ENCODE peak calls at places on chromosomes 5 and 9, in four cellular contexts. U, H, P and B are unnamed samples.

GRCh38 chr5:31149072-31149471 is 44.4 kb upstream of the CDH6 start:
- DNase-seq in P (no peak), U (no peak), H (no peak), B (no peak)

GRCh38 chr9:109092051-109092580 is 27.6 kb downstream of the TMEM245 start:
- DNase-seq in H (no peak), U (no peak), P (no peak), B (no peak)

GRCh38 chr5:43581398-43581797 is 21.6 kb upstream of the NNT start:
- DNase-seq in P (no peak), H (no peak), U (no peak), B (no peak)

GRCh38 chr9:89619019-89619418 is 14.2 kb downstream of the GADD45G start:
- DNase-seq in U (no peak), H (no peak), P (no peak), B (no peak)

GRCh38 chr5:172411423-172412111 is 42.8 kb downstream of the SH3PXD2B start:
- DNase-seq in H (peak; percentile 70), P (no peak), U (no peak), B (no peak)

GRCh38 chr9:34651876-34652602 is at the start of gene IL11RA:
- DNase-seq in P (no peak), H (peak; percentile 96), U (peak; percentile 84), B (peak; percentile 94)

GRCh38 chr5:176639981-176640380 is 7.3 kb upstream of the TSPAN17 start:
- DNase-seq in H (peak; percentile 95), U (peak; percentile 56), P (no peak), B (no peak)

GRCh38 chr9:134708672-134709038 is 67.1 kb downstream of the COL5A1 start:
- DNase-seq in H (peak; percentile 48), U (peak; percentile 33), P (no peak), B (no peak)

GRCh38 chr5:110549301-110549700 is 177.2 kb downstream of the TMEM232 start:
- DNase-seq in P (no peak), H (no peak), U (no peak), B (no peak)

GRCh38 chr9:14027114-14027812 is 286.7 kb downstream of the NFIB start:
- DNase-seq in H (peak; percentile 84), U (no peak), P (no peak), B (no peak)

GRCh38 chr9:93895535-93895934 is 59.6 kb downstream of the BARX1 start:
- DNase-seq in H (no peak), U (no peak), P (no peak), B (no peak)

GRCh38 chr5:68047035-68047434 is 168.5 kb upstream of the PIK3R1 start:
- DNase-seq in P (no peak), H (no peak), U (no peak), B (no peak)

GRCh38 chr5:170313344-170313743 is 15.8 kb upstream of the LCP2 start:
- DNase-seq in U (no peak), P (no peak), H (no peak), B (no peak)

GRCh38 chr5:180333661-180334060 is 19.5 kb downstream of the GFPT2 start:
- DNase-seq in P (no peak), U (no peak), H (no peak), B (no peak)

GRCh38 chr9:104586496-104587180 is 12.6 kb downstream of the OR13C5 start:
- DNase-seq in P (no peak), U (no peak), H (no peak), B (no peak)

GRCh38 chr9:13721481-13722235 is 442.2 kb upstream of the MPDZ start:
- DNase-seq in H (no peak), U (no peak), P (no peak), B (no peak)

GRCh38 chr9:126423022-126423708 is 96.5 kb downstream of the MVB12B start:
- DNase-seq in P (no peak), U (no peak), H (no peak), B (no peak)

GRCh38 chr9:17613723-17614122 is 34.9 kb downstream of the SH3GL2 start:
- DNase-seq in H (no peak), U (no peak), P (no peak), B (no peak)

GRCh38 chr5:72460413-72460812 is 46.8 kb downstream of the ZNF366 start:
- DNase-seq in U (no peak), H (no peak), P (no peak), B (no peak)

GRCh38 chr5:66469684-66470083 is 126.5 kb upstream of the MAST4 start:
- DNase-seq in H (no peak), P (no peak), U (no peak), B (no peak)

GRCh38 chr5:176530983-176531901 is 6.0 kb downstream of the RNF44 start:
- DNase-seq in H (no peak), U (peak; percentile 70), P (no peak), B (no peak)

GRCh38 chr9:69090943-69091342 is 55.4 kb downstream of the FXN start:
- DNase-seq in H (no peak), U (no peak), P (no peak), B (no peak)

GRCh38 chr5:72951850-72952468 is 3.9 kb upstream of the FCHO2 start:
- DNase-seq in P (no peak), U (no peak), H (no peak), B (no peak)

GRCh38 chr9:76371901-76372300 is 22.3 kb downstream of the RFK start:
- DNase-seq in P (no peak), U (no peak), H (no peak), B (no peak)

GRCh38 chr5:143140492-143141231 is 262.8 kb downstream of the NR3C1 start:
- DNase-seq in P (no peak), U (peak; percentile 79), H (peak; percentile 74), B (no peak)

GRCh38 chr9:104256031-104256709 is 162.1 kb downstream of the SMC2 start:
- DNase-seq in H (no peak), P (no peak), U (no peak), B (no peak)

GRCh38 chr5:158640581-158640980 is 459.1 kb downstream of the EBF1 start:
- DNase-seq in U (no peak), P (no peak), H (no peak), B (no peak)

GRCh38 chr5:75012748-75013147 is 39.6 kb downstream of the GCNT4 start:
- DNase-seq in U (no peak), P (no peak), H (no peak), B (no peak)

DNA sequence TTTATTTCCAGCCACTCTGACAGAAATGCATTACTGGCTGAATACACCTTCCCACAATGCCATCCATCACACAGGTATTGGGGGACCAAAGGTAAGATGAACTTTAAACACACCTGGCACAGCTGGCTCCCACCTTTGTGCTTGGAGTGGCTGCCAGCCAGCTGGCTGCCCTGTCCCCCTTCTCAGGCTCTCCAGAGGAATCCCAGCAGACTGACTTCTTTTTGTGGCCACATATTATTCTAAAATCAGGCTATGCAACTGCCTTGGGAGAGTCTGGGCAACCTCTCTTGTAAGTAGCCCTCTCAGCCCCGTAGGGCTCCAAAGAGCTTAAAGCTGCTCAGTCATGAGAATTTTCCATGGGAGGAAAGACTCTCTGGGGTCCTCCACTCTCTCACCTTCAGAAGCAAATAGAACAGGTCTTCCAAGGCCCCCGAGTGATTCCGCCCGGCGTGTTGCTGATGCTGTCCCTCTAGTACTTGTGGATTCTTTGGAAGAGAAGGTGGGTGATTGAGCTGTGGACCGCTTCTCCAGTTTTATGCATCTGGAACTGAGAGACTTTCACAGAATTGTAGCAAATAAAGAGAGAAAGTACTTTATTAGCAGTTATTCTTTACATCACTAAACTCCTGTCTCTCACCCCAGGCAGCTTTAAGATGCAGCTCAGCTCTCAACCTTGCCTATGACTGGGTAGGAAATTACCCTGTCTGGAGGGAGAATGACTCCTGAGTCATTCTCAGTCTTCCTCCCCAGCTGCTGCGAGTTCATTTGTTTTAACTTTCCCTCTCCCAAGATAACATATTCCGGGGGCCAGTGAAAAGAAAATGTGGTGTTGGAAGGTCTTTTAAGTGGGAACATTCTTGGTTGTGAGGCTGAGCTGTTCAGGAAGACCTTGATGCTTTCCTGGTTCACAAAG is 159.4 kb upstream of the PITX1 start:
- DNase-seq in P (no peak), U (no peak), H (no peak), B (peak; percentile 53)
- H3K27ac ChIP-seq in P (no peak overlapping the region), U (no peak overlapping the region), H (no peak overlapping the region), B (no peak overlapping the region)

GRCh38 chr9:121302786-121303185 is 34.8 kb downstream of the GSN start:
- DNase-seq in U (peak; percentile 55), P (no peak), H (peak; percentile 22), B (no peak)
- H3K4me3 ChIP-seq in U (no peak overlapping the region), P (no peak overlapping the region), H (peak overlapping the region; percentile 75), B (peak overlapping the region; percentile 75)

DNA sequence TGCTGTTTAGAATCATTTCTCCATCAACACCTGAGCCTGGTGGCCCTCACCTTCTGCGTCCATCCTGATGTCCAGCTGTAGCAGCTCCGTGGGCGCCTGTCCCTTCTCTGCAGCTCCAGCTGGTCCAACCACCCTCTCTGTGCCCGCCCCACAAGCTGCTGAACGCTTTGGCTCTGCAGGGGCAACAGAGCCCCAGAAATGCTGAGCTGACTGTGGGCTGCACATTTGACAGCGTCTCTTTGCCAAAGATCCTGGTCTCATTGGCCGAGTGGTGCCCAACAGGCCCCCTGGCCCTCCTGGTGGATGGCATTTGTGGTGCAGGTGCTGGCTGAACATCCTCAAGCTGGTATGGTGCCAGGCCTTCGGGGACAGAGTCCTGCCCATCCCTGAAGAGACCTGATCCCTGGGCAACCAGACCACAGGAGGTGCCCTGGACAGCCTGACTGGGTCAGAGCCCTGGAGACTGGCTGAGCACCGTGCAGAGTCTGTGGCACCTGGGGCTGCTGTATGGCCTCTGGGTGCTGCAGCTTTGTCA is 25.3 kb upstream of the CEP72 start:
- DNase-seq in P (no peak), H (no peak), U (peak; percentile 53), B (peak; percentile 59)
- TF ChIP-seq CTCF in P (no peak), H (no peak), U (no peak), B (no peak)

GRCh38 chr5:56322592-56322991 is 89.5 kb upstream of the ANKRD55 start:
- DNase-seq in U (no peak), H (no peak), P (no peak), B (no peak)

GRCh38 chr5:56325039-56325438 is 91.9 kb upstream of the ANKRD55 start:
- DNase-seq in P (no peak), H (no peak), U (no peak), B (no peak)

GRCh38 chr5:56326116-56326515 is 93.0 kb upstream of the ANKRD55 start:
- DNase-seq in P (no peak), H (no peak), U (no peak), B (no peak)

GRCh38 chr5:56321236-56321881 is 88.2 kb upstream of the ANKRD55 start:
- DNase-seq in U (no peak), H (no peak), P (no peak), B (no peak)

DNA sequence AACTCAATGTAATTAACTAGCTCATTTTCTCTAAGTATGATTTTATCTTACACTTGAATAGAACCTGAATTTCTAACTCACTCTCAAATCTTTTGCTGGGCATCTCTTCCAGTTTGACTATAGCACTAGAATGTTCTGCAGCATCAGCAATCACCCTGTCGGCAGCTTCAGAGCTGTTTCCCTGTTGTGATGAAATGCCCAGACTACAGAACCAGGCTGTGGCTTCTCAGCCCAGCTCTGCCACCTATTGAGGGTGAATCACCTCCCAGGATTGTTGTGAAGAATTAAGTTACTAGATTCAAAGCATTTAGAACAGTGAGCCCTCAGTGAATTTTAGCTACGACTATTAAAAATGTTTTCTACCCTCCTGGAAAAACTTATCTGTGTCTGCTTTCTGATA is 90.4 kb upstream of the ANKRD55 start:
- DNase-seq in P (no peak), H (no peak), U (no peak), B (no peak)
- H3K27ac ChIP-seq in P (no peak overlapping the region), H (no peak overlapping the region), U (peak overlapping the region; percentile 20), B (no peak overlapping the region)